ENCODE peak calls at places on chromosomes 2 and 18, in eight cellular contexts. One of them, this sample, is unnamed.

GRCh38 chr18:23093772-23094171 is 41.5 kb upstream of the CABLES1 start:
- DNase-seq in spleen: peak; percentile 14
- DNase-seq in sigmoid colon: peak; percentile 25
- DNase-seq in esophagus squamous epithelium: no peak
- DNase-seq in adrenal gland: no peak
- DNase-seq in body of pancreas: no peak
- DNase-seq in tibial nerve: no peak
- DNase-seq in endothelial cell of umbilical vein: no peak
- DNase-seq in this sample: no peak

GRCh38 chr18:12282436-12283039 is 25.5 kb upstream of the TUBB6 start:
- DNase-seq in endothelial cell of umbilical vein: no peak
- DNase-seq in body of pancreas: no peak
- DNase-seq in adrenal gland: no peak
- DNase-seq in tibial nerve: no peak
- DNase-seq in esophagus squamous epithelium: no peak
- DNase-seq in spleen: no peak
- DNase-seq in sigmoid colon: no peak
- DNase-seq in this sample: no peak

GRCh38 chr2:73984203-73984921 is at the start of gene TET3:
- DNase-seq in sigmoid colon: peak; percentile 77
- DNase-seq in endothelial cell of umbilical vein: no peak
- DNase-seq in adrenal gland: no peak
- DNase-seq in tibial nerve: no peak
- DNase-seq in body of pancreas: peak; percentile 57
- DNase-seq in esophagus squamous epithelium: no peak
- DNase-seq in spleen: peak; percentile 95
- DNase-seq in this sample: no peak

GRCh38 chr2:28434600-28434989 is 41.9 kb downstream of the FOSL2 start:
- DNase-seq in esophagus squamous epithelium: no peak
- DNase-seq in endothelial cell of umbilical vein: no peak
- DNase-seq in sigmoid colon: no peak
- DNase-seq in tibial nerve: no peak
- DNase-seq in spleen: peak; percentile 34
- DNase-seq in body of pancreas: no peak
- DNase-seq in adrenal gland: no peak
- DNase-seq in this sample: no peak

GRCh38 chr2:97995026-97995733 is 568 bp downstream of the TMEM131 start:
- DNase-seq in spleen: peak; percentile 93
- DNase-seq in adrenal gland: peak; percentile 47
- DNase-seq in sigmoid colon: peak; percentile 69
- DNase-seq in body of pancreas: no peak
- DNase-seq in endothelial cell of umbilical vein: peak; percentile 55
- DNase-seq in esophagus squamous epithelium: no peak
- DNase-seq in tibial nerve: peak; percentile 15
- DNase-seq in this sample: peak; percentile 44

GRCh38 chr2:68766378-68766845 is 31.8 kb downstream of the ARHGAP25 start:
- DNase-seq in esophagus squamous epithelium: peak; percentile 55
- DNase-seq in sigmoid colon: peak; percentile 69
- DNase-seq in body of pancreas: peak; percentile 38
- DNase-seq in tibial nerve: no peak
- DNase-seq in adrenal gland: peak; percentile 57
- DNase-seq in spleen: peak; percentile 90
- DNase-seq in endothelial cell of umbilical vein: peak; percentile 41
- DNase-seq in this sample: no peak

GRCh38 chr2:206084468-206084869 is 1.5 kb downstream of the INO80D start:
- DNase-seq in body of pancreas: peak; percentile 54
- DNase-seq in tibial nerve: peak; percentile 48
- DNase-seq in sigmoid colon: peak; percentile 91
- DNase-seq in endothelial cell of umbilical vein: peak; percentile 61
- DNase-seq in adrenal gland: peak; percentile 85
- DNase-seq in spleen: peak; percentile 78
- DNase-seq in esophagus squamous epithelium: no peak
- DNase-seq in this sample: peak; percentile 72

GRCh38 chr18:48278081-48278480 is 131.1 kb downstream of the ZBTB7C start:
- DNase-seq in sigmoid colon: no peak
- DNase-seq in endothelial cell of umbilical vein: no peak
- DNase-seq in spleen: no peak
- DNase-seq in body of pancreas: no peak
- DNase-seq in adrenal gland: no peak
- DNase-seq in tibial nerve: no peak
- DNase-seq in esophagus squamous epithelium: no peak
- DNase-seq in this sample: no peak

GRCh38 chr2:10668402-10669012 is 21.3 kb downstream of the NOL10 start:
- DNase-seq in sigmoid colon: no peak
- DNase-seq in endothelial cell of umbilical vein: peak; percentile 82
- DNase-seq in esophagus squamous epithelium: no peak
- DNase-seq in adrenal gland: no peak
- DNase-seq in tibial nerve: no peak
- DNase-seq in body of pancreas: no peak
- DNase-seq in spleen: no peak
- DNase-seq in this sample: no peak

GRCh38 chr2:64062840-64063239 is 43.6 kb upstream of the VPS54 start:
- DNase-seq in esophagus squamous epithelium: no peak
- DNase-seq in tibial nerve: no peak
- DNase-seq in sigmoid colon: no peak
- DNase-seq in body of pancreas: peak; percentile 82
- DNase-seq in spleen: no peak
- DNase-seq in adrenal gland: no peak
- DNase-seq in endothelial cell of umbilical vein: peak; percentile 65
- DNase-seq in this sample: no peak

GRCh38 chr2:168584934-168585333 is 128.9 kb downstream of the CERS6 start:
- DNase-seq in adrenal gland: no peak
- DNase-seq in sigmoid colon: no peak
- DNase-seq in spleen: no peak
- DNase-seq in endothelial cell of umbilical vein: no peak
- DNase-seq in tibial nerve: no peak
- DNase-seq in esophagus squamous epithelium: no peak
- DNase-seq in body of pancreas: no peak
- DNase-seq in this sample: no peak

GRCh38 chr2:43267393-43267792 is 41.0 kb upstream of the ZFP36L2 start:
- DNase-seq in tibial nerve: no peak
- DNase-seq in sigmoid colon: no peak
- DNase-seq in spleen: no peak
- DNase-seq in adrenal gland: peak; percentile 48
- DNase-seq in body of pancreas: peak; percentile 35
- DNase-seq in esophagus squamous epithelium: no peak
- DNase-seq in endothelial cell of umbilical vein: no peak
- DNase-seq in this sample: no peak

GRCh38 chr2:146632707-146633106 is 1212.1 kb upstream of the ACVR2A start:
- DNase-seq in adrenal gland: no peak
- DNase-seq in esophagus squamous epithelium: no peak
- DNase-seq in body of pancreas: no peak
- DNase-seq in tibial nerve: no peak
- DNase-seq in endothelial cell of umbilical vein: no peak
- DNase-seq in spleen: no peak
- DNase-seq in sigmoid colon: no peak
- DNase-seq in this sample: no peak

GRCh38 chr2:216620806-216621205 is 12.4 kb upstream of the IGFBP2 start:
- DNase-seq in sigmoid colon: peak; percentile 69
- DNase-seq in adrenal gland: no peak
- DNase-seq in spleen: no peak
- DNase-seq in endothelial cell of umbilical vein: no peak
- DNase-seq in esophagus squamous epithelium: no peak
- DNase-seq in tibial nerve: no peak
- DNase-seq in body of pancreas: no peak
- DNase-seq in this sample: no peak

GRCh38 chr2:126315840-126316239 is 340.1 kb upstream of the GYPC start:
- DNase-seq in body of pancreas: no peak
- DNase-seq in sigmoid colon: no peak
- DNase-seq in esophagus squamous epithelium: no peak
- DNase-seq in spleen: no peak
- DNase-seq in tibial nerve: no peak
- DNase-seq in adrenal gland: no peak
- DNase-seq in endothelial cell of umbilical vein: no peak
- DNase-seq in this sample: no peak

DNA sequence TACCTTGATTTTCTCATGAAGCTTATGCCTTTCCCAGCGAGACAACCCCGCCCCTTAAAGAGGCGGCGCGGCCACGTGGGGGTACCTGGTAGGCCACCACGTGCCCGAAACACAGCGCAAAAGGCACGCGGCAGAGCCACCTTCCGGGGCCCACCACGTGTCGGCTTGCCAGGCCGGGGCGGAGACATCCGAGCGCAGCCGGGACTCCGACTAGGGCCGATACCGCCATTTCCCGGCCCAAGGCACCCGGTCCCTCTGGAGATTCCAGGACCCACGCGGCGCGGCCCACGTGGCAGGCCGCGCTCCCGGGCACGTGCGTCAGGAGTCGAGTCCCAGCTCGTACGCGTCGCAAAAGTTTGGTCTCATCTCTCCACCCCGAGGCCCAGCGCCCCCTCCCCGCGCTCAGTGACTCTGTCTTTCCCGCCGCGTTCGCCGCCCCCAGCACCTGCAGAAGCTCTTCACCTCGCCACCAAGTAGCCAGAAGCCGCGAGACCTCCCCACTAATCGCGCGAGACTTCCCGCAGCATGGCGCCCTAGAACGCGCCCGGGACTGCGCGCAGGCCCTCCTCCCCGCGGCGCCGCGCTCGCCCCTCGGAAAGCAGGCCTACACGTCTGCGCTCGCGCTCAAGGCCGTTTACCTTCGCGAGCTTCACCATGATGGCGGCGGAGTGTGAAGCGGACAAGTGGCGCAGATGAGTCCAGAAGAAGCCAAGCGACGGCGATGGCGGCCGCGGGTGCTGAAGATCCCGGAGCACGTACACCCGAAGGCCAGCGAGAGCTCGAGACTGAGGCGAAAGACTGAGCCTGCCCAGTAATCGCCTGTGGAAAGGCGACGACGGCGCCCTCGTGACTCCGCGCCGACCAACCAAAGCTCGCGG is at the start of gene NCL:
- DNase-seq in spleen: peak; percentile 96
- DNase-seq in sigmoid colon: peak; percentile 99
- DNase-seq in esophagus squamous epithelium: peak; percentile 79
- DNase-seq in adrenal gland: peak; percentile 77
- DNase-seq in body of pancreas: peak; percentile 84
- DNase-seq in tibial nerve: peak; percentile 65
- DNase-seq in endothelial cell of umbilical vein: peak; percentile 99
- DNase-seq in this sample: peak; percentile 57
- TF ChIP-seq POLR2A in spleen: peak; percentile 97
- TF ChIP-seq POLR2A in sigmoid colon: peak; percentile 98
- TF ChIP-seq POLR2A in esophagus squamous epithelium: peak; percentile 99
- TF ChIP-seq POLR2A in adrenal gland: peak; percentile 99
- TF ChIP-seq POLR2A in body of pancreas: peak; percentile 100
- TF ChIP-seq POLR2A in tibial nerve: peak; percentile 96
- TF ChIP-seq POLR2A in endothelial cell of umbilical vein: peak; percentile 99
- TF ChIP-seq POLR2A in this sample: peak; percentile 99

DNA sequence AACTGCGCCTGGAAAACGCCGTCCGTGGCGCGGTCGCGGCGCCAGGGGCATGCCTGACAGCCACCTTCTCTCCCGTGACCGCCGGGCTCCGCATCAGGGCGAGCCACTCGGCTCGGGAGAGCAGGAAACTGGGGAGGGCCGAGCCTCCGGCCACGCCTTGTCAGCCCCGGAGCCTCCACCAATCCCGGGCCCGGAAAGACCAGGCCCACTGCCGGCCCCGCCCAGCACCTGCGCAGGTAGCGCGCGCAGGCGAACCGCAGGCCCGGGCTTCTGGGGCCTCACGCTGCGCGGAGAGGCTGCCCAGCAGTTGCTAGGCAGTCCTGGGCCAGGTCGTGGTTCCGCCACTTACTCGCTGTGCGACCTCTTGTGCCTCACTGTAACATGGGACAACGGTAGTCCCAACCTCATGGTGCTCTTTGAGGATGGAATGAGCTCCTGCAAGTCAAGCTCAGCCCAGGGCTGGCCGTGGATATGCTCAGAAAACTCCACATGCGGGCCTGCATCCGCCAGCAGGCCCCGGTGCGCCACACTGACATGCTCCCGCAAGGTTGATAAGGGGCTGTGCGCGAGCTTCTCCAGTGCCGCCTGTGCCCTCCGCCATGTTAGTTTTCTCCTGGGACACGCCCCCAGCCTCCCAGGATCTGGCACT is 97.1 kb downstream of the INHBB start:
- DNase-seq in esophagus squamous epithelium: no peak
- DNase-seq in adrenal gland: peak; percentile 13
- DNase-seq in body of pancreas: peak; percentile 79
- DNase-seq in tibial nerve: no peak
- DNase-seq in endothelial cell of umbilical vein: no peak
- DNase-seq in spleen: peak; percentile 72
- DNase-seq in sigmoid colon: peak; percentile 57
- DNase-seq in this sample: no peak
- TF ChIP-seq POLR2A in esophagus squamous epithelium: no peak
- TF ChIP-seq POLR2A in adrenal gland: no peak
- TF ChIP-seq POLR2A in body of pancreas: peak; percentile 92
- TF ChIP-seq POLR2A in tibial nerve: no peak
- TF ChIP-seq POLR2A in endothelial cell of umbilical vein: no peak
- TF ChIP-seq POLR2A in spleen: no peak
- TF ChIP-seq POLR2A in sigmoid colon: no peak
- TF ChIP-seq POLR2A in this sample: no peak

DNA sequence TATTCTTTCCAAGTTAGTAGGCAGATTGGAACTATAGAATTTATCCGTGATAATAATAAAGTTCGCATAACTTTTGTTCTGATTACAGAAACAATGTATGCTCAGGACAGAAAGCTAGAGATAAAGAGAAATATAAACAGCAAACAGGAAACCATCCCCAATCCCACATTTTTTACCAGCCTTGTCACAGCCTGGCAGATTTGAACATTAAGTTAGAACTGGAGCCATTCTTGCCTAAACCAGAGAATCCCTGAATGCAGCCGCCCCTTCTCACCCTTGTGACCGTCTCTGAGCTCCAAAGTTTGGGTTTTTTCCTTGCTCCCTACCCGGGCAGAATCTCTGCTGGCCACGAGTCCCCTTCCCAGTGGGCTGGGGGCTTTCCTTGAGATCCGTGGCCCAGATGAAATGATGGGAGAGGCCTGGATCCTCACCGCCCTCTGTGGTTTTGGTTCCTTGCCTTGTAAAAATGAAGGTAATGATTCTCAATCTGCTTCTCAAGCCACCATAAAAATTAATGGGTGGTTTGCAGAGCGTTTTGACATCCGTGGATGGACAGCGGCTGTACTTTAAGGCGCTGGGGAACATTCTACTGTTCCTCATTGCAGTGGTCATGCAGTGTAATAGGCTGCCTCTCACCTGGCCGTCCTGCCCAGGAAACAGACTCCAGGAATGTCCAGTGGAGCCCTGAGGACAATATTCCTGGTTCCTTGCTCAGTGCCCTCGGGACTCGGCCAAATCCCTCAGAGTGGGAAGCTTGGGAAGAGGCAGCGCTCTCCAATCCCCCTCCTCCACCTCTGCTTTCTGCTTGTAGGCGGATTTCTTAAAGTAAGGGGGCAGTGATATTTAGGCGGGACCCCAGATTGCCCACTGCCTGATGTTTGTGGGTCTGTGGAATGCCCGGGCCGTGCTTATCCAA is 1.6 kb downstream of the SH3BP4 start:
- DNase-seq in endothelial cell of umbilical vein: peak; percentile 47
- DNase-seq in body of pancreas: peak; percentile 66
- DNase-seq in tibial nerve: no peak
- DNase-seq in adrenal gland: no peak
- DNase-seq in spleen: peak; percentile 47
- DNase-seq in sigmoid colon: peak; percentile 53
- DNase-seq in esophagus squamous epithelium: no peak
- DNase-seq in this sample: no peak
- TF ChIP-seq POLR2A in endothelial cell of umbilical vein: peak; percentile 20
- TF ChIP-seq POLR2A in body of pancreas: peak; percentile 69
- TF ChIP-seq POLR2A in tibial nerve: no peak
- TF ChIP-seq POLR2A in adrenal gland: no peak
- TF ChIP-seq POLR2A in spleen: no peak
- TF ChIP-seq POLR2A in sigmoid colon: no peak
- TF ChIP-seq POLR2A in esophagus squamous epithelium: no peak
- TF ChIP-seq POLR2A in this sample: no peak

GRCh38 chr2:230441188-230441897 is 25.3 kb downstream of the SP100 start:
- DNase-seq in endothelial cell of umbilical vein: peak; percentile 82
- DNase-seq in adrenal gland: peak; percentile 30
- DNase-seq in esophagus squamous epithelium: peak; percentile 11
- DNase-seq in spleen: peak; percentile 83
- DNase-seq in body of pancreas: no peak
- DNase-seq in sigmoid colon: no peak
- DNase-seq in tibial nerve: no peak
- DNase-seq in this sample: no peak
- TF ChIP-seq POLR2A in endothelial cell of umbilical vein: no peak
- TF ChIP-seq POLR2A in adrenal gland: no peak
- TF ChIP-seq POLR2A in esophagus squamous epithelium: no peak
- TF ChIP-seq POLR2A in spleen: no peak
- TF ChIP-seq POLR2A in body of pancreas: no peak
- TF ChIP-seq POLR2A in sigmoid colon: no peak
- TF ChIP-seq POLR2A in tibial nerve: no peak
- TF ChIP-seq POLR2A in this sample: no peak

This sample was measured in H54.